ENCODE peak calls at places on chromosomes 11 and 22, in four cellular contexts. M is NCI-H82, Y is mesenteric fat pad, R is pancreas. A is an unnamed sample.

GRCh38 chr22:47432683-47433082 is 670.2 kb downstream of the TBC1D22A start:
- DNase-seq in M (no peak), Y (peak), R (no peak), A (no peak)

GRCh38 chr11:122317337-122317736 is 201.3 kb upstream of the BLID start:
- DNase-seq in M (no peak), Y (no peak), R (no peak), A (no peak)

GRCh38 chr11:6210274-6210955 is 5.1 kb downstream of the C11orf42 start:
- DNase-seq in M (no peak), Y (no peak), R (no peak), A (no peak)

GRCh38 chr11:125402436-125402835 is 93.6 kb downstream of the FEZ1 start:
- DNase-seq in M (peak), Y (no peak), R (no peak), A (peak)

GRCh38 chr11:83070878-83071640 is 638 bp downstream of the RAB30 start:
- DNase-seq in M (peak), Y (no peak), R (peak), A (peak)

GRCh38 chr11:47331454-47332302 is 20.8 kb downstream of the MYBPC3 start:
- DNase-seq in M (no peak), Y (no peak), R (no peak), A (no peak)

GRCh38 chr22:49302530-49302929 is 525.1 kb downstream of the BRD1 start:
- DNase-seq in M (no peak), Y (peak), R (no peak), A (no peak)

GRCh38 chr11:19929147-19929546 is 216.5 kb downstream of the NAV2 start:
- DNase-seq in M (no peak), Y (no peak), R (no peak), A (no peak)

GRCh38 chr11:8080674-8081590 is at the start of gene TUB:
- DNase-seq in M (peak), Y (no peak), R (peak), A (peak)

GRCh38 chr11:79471071-79471470 is 30.2 kb upstream of the TENM4 start:
- DNase-seq in M (no peak), Y (no peak), R (no peak), A (no peak)

GRCh38 chr11:77151804-77152513 is 23.9 kb downstream of the MYO7A start:
- DNase-seq in M (no peak), Y (no peak), R (no peak), A (peak)

GRCh38 chr22:32765117-32765618 is 36.3 kb upstream of the TIMP3 start:
- DNase-seq in M (no peak), Y (no peak), R (no peak), A (no peak)

GRCh38 chr22:31630331-31631329 is 31.4 kb downstream of the PISD start:
- DNase-seq in M (peak), Y (peak), R (peak), A (peak)

GRCh38 chr22:43529954-43530863 is 118.4 kb downstream of the MPPED1 start:
- DNase-seq in M (no peak), Y (peak), R (no peak), A (no peak)

GRCh38 chr11:62205441-62205840 is 3.0 kb upstream of the SCGB2A1 start:
- DNase-seq in M (no peak), Y (no peak), R (no peak), A (no peak)

GRCh38 chr11:70333206-70333605 is 62.7 kb downstream of the PPFIA1 start:
- DNase-seq in M (no peak), Y (no peak), R (no peak), A (no peak)

GRCh38 chr22:21707677-21708076 is 27.9 kb downstream of the YPEL1 start:
- DNase-seq in M (peak), Y (no peak), R (no peak), A (peak)

GRCh38 chr11:117703209-117703608 is 93.8 kb downstream of the DSCAML1 start:
- DNase-seq in M (no peak), Y (no peak), R (no peak), A (peak)

GRCh38 chr11:47186076-47186936 is at the start of gene PACSIN3:
- DNase-seq in M (peak), Y (no peak), R (peak), A (peak)